ENCODE peak calls at places on chromosome 7, in eight cellular contexts. C, P, W, S, H, M, Y and F are unnamed samples.

GRCh38 chr7:48806731-48807130 is 117.6 kb upstream of the CDC14C start:
- DNase-seq in C (no peak), P (no peak), W (no peak), S (no peak), H (no peak), M (no peak), Y (no peak), F (no peak)

GRCh38 chr7:129948877-129949291 is 3.9 kb downstream of the UBE2H start:
- DNase-seq in C (peak; percentile 83), P (no peak), W (peak; percentile 83), S (no peak), H (peak; percentile 63), M (peak; percentile 85), Y (peak; percentile 64), F (peak; percentile 92)

GRCh38 chr7:50369408-50370026 is 65.0 kb downstream of the IKZF1 start:
- DNase-seq in C (peak; percentile 46), P (peak; percentile 16), W (peak; percentile 44), S (no peak), H (no peak), M (no peak), Y (no peak), F (no peak)

GRCh38 chr7:7183061-7183832 is 903 bp downstream of the C1GALT1 start:
- DNase-seq in C (peak; percentile 59), P (peak; percentile 52), W (no peak), S (no peak), H (peak; percentile 3), M (no peak), Y (peak; percentile 4), F (no peak)

GRCh38 chr7:88361357-88361756 is 54.7 kb upstream of the STEAP4 start:
- DNase-seq in C (peak; percentile 39), P (no peak), W (peak; percentile 15), S (no peak), H (no peak), M (no peak), Y (no peak), F (no peak)

GRCh38 chr7:95427123-95427522 is 7.7 kb downstream of the PON2 start:
- DNase-seq in C (no peak), P (peak; percentile 49), W (peak; percentile 15), S (no peak), H (no peak), M (no peak), Y (no peak), F (no peak)

GRCh38 chr7:116653204-116653603 is 18.8 kb upstream of the MET start:
- DNase-seq in C (no peak), P (no peak), W (no peak), S (no peak), H (no peak), M (no peak), Y (no peak), F (no peak)

GRCh38 chr7:2510909-2511768 is 8.4 kb upstream of the LFNG start:
- DNase-seq in C (no peak), P (no peak), W (peak; percentile 46), S (no peak), H (peak; percentile 22), M (no peak), Y (no peak), F (no peak)

GRCh38 chr7:134448359-134449229 is 10.3 kb downstream of the AKR1B1 start:
- DNase-seq in C (no peak), P (no peak), W (no peak), S (no peak), H (no peak), M (no peak), Y (no peak), F (no peak)

GRCh38 chr7:148789228-148789627 is 90.5 kb downstream of the CUL1 start:
- DNase-seq in C (no peak), P (no peak), W (no peak), S (no peak), H (no peak), M (no peak), Y (no peak), F (no peak)

GRCh38 chr7:97601941-97602457 is 129.9 kb upstream of the TAC1 start:
- DNase-seq in C (no peak), P (no peak), W (no peak), S (no peak), H (no peak), M (no peak), Y (no peak), F (no peak)

GRCh38 chr7:150329331-150330106 is 6.2 kb upstream of the ACTR3C start:
- DNase-seq in C (no peak), P (no peak), W (no peak), S (peak; percentile 24), H (no peak), M (no peak), Y (no peak), F (no peak)

GRCh38 chr7:30928254-30928872 is 16.7 kb downstream of the AQP1 start:
- DNase-seq in C (no peak), P (no peak), W (no peak), S (no peak), H (no peak), M (no peak), Y (no peak), F (no peak)

GRCh38 chr7:95840953-95841950 is 68.9 kb downstream of the DYNC1I1 start:
- DNase-seq in C (no peak), P (no peak), W (no peak), S (peak; percentile 1), H (no peak), M (no peak), Y (no peak), F (no peak)

GRCh38 chr7:117014673-117015133 is 61.4 kb downstream of the ST7 start:
- DNase-seq in C (no peak), P (no peak), W (no peak), S (peak; percentile 42), H (peak; percentile 9), M (peak; percentile 21), Y (no peak), F (no peak)

GRCh38 chr7:6536899-6537298 is 14.4 kb downstream of the GRID2IP start:
- DNase-seq in C (peak; percentile 67), P (peak; percentile 54), W (peak; percentile 34), S (peak; percentile 57), H (no peak), M (no peak), Y (no peak), F (no peak)

GRCh38 chr7:43585521-43585920 is 2.6 kb downstream of the STK17A start:
- DNase-seq in C (no peak), P (no peak), W (no peak), S (no peak), H (no peak), M (no peak), Y (no peak), F (no peak)

GRCh38 chr7:27971171-27971570 is 209.4 kb downstream of the JAZF1 start:
- DNase-seq in C (no peak), P (no peak), W (no peak), S (no peak), H (no peak), M (no peak), Y (no peak), F (no peak)

GRCh38 chr7:1065263-1066260 is 21.2 kb downstream of the GPR146 start:
- DNase-seq in C (peak; percentile 19), P (no peak), W (peak; percentile 90), S (peak; percentile 42), H (peak; percentile 69), M (peak; percentile 53), Y (peak; percentile 52), F (peak; percentile 47)

GRCh38 chr7:128407751-128408708 is 1.8 kb downstream of the IMPDH1 start:
- DNase-seq in C (no peak), P (no peak), W (no peak), S (no peak), H (no peak), M (no peak), Y (no peak), F (no peak)

GRCh38 chr7:159116581-159117339 is 27.9 kb downstream of the VIPR2 start:
- DNase-seq in C (no peak), P (no peak), W (no peak), S (no peak), H (no peak), M (no peak), Y (no peak), F (no peak)

GRCh38 chr7:63927261-63927660 is 71.4 kb upstream of the ZNF722 start:
- DNase-seq in C (no peak), P (no peak), W (no peak), S (no peak), H (no peak), M (no peak), Y (no peak), F (no peak)

GRCh38 chr7:12565873-12566272 is 4.6 kb upstream of the SCIN start:
- DNase-seq in C (no peak), P (no peak), W (no peak), S (no peak), H (no peak), M (no peak), Y (no peak), F (no peak)

GRCh38 chr7:71377062-71377461 is 245.1 kb downstream of the GALNT17 start:
- DNase-seq in C (no peak), P (no peak), W (no peak), S (no peak), H (no peak), M (no peak), Y (no peak), F (no peak)

GRCh38 chr7:149846436-149847046 is 8.4 kb downstream of the ZNF862 start:
- DNase-seq in C (no peak), P (no peak), W (no peak), S (no peak), H (no peak), M (no peak), Y (no peak), F (no peak)

GRCh38 chr7:92934096-92934495 is 97.7 kb upstream of the CDK6 start:
- DNase-seq in C (no peak), P (no peak), W (no peak), S (no peak), H (no peak), M (no peak), Y (no peak), F (no peak)

GRCh38 chr7:22582860-22583640 is 83.1 kb upstream of the STEAP1B start:
- DNase-seq in C (no peak), P (no peak), W (no peak), S (no peak), H (no peak), M (no peak), Y (no peak), F (no peak)

GRCh38 chr7:159031750-159032149 is 112.9 kb downstream of the VIPR2 start:
- DNase-seq in C (no peak), P (no peak), W (peak; percentile 2), S (no peak), H (no peak), M (no peak), Y (no peak), F (no peak)